ENCODE peak calls at places on chromosomes 4 and X, in six cellular contexts. One of them, this sample, is unnamed.

GRCh38 chrX:43557792-43558191 is 98.3 kb upstream of the MAOA start:
- DNase-seq in naive thymus-derived CD4-positive, alpha-beta T cell: peak
- DNase-seq in B cell: peak
- DNase-seq in activated T-helper 1 cell treated with anti-CD3 and anti-CD28 coated beads, Interleukin-12 subunit alpha, Interleukin-12 subunit beta, Interleukin-2, Interleukin-4 antibody, amounts not matched to agents 30 ng/mL and 10 ng/mL and 1 ng/mL, durations not matched to agents 14 hours and 24 hours and 36 hours: peak
- DNase-seq in activated CD4-positive, alpha-beta T cell treated with anti-CD3 and anti-CD28 coated beads, Interleukin-2, amount 10 ng/mL, durations not matched to agents 7 days and 5 days: peak
- DNase-seq in HCT116: peak
- DNase-seq in this sample: no peak

GRCh38 chrX:9738146-9738545 is 27.5 kb downstream of the GPR143 start:
- DNase-seq in naive thymus-derived CD4-positive, alpha-beta T cell: no peak
- DNase-seq in activated T-helper 1 cell treated with anti-CD3 and anti-CD28 coated beads, Interleukin-12 subunit alpha, Interleukin-12 subunit beta, Interleukin-2, Interleukin-4 antibody, amounts not matched to agents 30 ng/mL and 10 ng/mL and 1 ng/mL, durations not matched to agents 14 hours and 24 hours and 36 hours: no peak
- DNase-seq in activated CD4-positive, alpha-beta T cell treated with anti-CD3 and anti-CD28 coated beads, Interleukin-2, amount 10 ng/mL, durations not matched to agents 7 days and 5 days: no peak
- DNase-seq in HCT116: no peak
- DNase-seq in B cell: no peak
- DNase-seq in this sample: no peak

GRCh38 chrX:56978172-56978571 is 17.2 kb downstream of the SPIN3 start:
- DNase-seq in activated CD4-positive, alpha-beta T cell treated with anti-CD3 and anti-CD28 coated beads, Interleukin-2, amount 10 ng/mL, durations not matched to agents 7 days and 5 days: peak
- DNase-seq in naive thymus-derived CD4-positive, alpha-beta T cell: no peak
- DNase-seq in activated T-helper 1 cell treated with anti-CD3 and anti-CD28 coated beads, Interleukin-12 subunit alpha, Interleukin-12 subunit beta, Interleukin-2, Interleukin-4 antibody, amounts not matched to agents 30 ng/mL and 10 ng/mL and 1 ng/mL, durations not matched to agents 14 hours and 24 hours and 36 hours: peak
- DNase-seq in B cell: peak
- DNase-seq in HCT116: peak
- DNase-seq in this sample: no peak

GRCh38 chrX:69060631-69061408 is 104.4 kb downstream of the PJA1 start:
- DNase-seq in activated CD4-positive, alpha-beta T cell treated with anti-CD3 and anti-CD28 coated beads, Interleukin-2, amount 10 ng/mL, durations not matched to agents 7 days and 5 days: no peak
- DNase-seq in B cell: no peak
- DNase-seq in HCT116: peak
- DNase-seq in naive thymus-derived CD4-positive, alpha-beta T cell: no peak
- DNase-seq in activated T-helper 1 cell treated with anti-CD3 and anti-CD28 coated beads, Interleukin-12 subunit alpha, Interleukin-12 subunit beta, Interleukin-2, Interleukin-4 antibody, amounts not matched to agents 30 ng/mL and 10 ng/mL and 1 ng/mL, durations not matched to agents 14 hours and 24 hours and 36 hours: no peak
- DNase-seq in this sample: no peak

GRCh38 chr4:169341490-169341889 is 70.7 kb upstream of the SH3RF1 start:
- DNase-seq in naive thymus-derived CD4-positive, alpha-beta T cell: no peak
- DNase-seq in activated CD4-positive, alpha-beta T cell treated with anti-CD3 and anti-CD28 coated beads, Interleukin-2, amount 10 ng/mL, durations not matched to agents 7 days and 5 days: no peak
- DNase-seq in HCT116: no peak
- DNase-seq in B cell: no peak
- DNase-seq in activated T-helper 1 cell treated with anti-CD3 and anti-CD28 coated beads, Interleukin-12 subunit alpha, Interleukin-12 subunit beta, Interleukin-2, Interleukin-4 antibody, amounts not matched to agents 30 ng/mL and 10 ng/mL and 1 ng/mL, durations not matched to agents 14 hours and 24 hours and 36 hours: no peak
- DNase-seq in this sample: no peak

GRCh38 chr4:47662975-47663374 is 174.9 kb downstream of the CORIN start:
- DNase-seq in HCT116: peak
- DNase-seq in activated T-helper 1 cell treated with anti-CD3 and anti-CD28 coated beads, Interleukin-12 subunit alpha, Interleukin-12 subunit beta, Interleukin-2, Interleukin-4 antibody, amounts not matched to agents 30 ng/mL and 10 ng/mL and 1 ng/mL, durations not matched to agents 14 hours and 24 hours and 36 hours: no peak
- DNase-seq in naive thymus-derived CD4-positive, alpha-beta T cell: no peak
- DNase-seq in B cell: no peak
- DNase-seq in activated CD4-positive, alpha-beta T cell treated with anti-CD3 and anti-CD28 coated beads, Interleukin-2, amount 10 ng/mL, durations not matched to agents 7 days and 5 days: peak
- DNase-seq in this sample: no peak

GRCh38 chr4:26570596-26570995 is 13.3 kb upstream of the TBC1D19 start:
- DNase-seq in HCT116: no peak
- DNase-seq in activated T-helper 1 cell treated with anti-CD3 and anti-CD28 coated beads, Interleukin-12 subunit alpha, Interleukin-12 subunit beta, Interleukin-2, Interleukin-4 antibody, amounts not matched to agents 30 ng/mL and 10 ng/mL and 1 ng/mL, durations not matched to agents 14 hours and 24 hours and 36 hours: no peak
- DNase-seq in B cell: no peak
- DNase-seq in activated CD4-positive, alpha-beta T cell treated with anti-CD3 and anti-CD28 coated beads, Interleukin-2, amount 10 ng/mL, durations not matched to agents 7 days and 5 days: no peak
- DNase-seq in naive thymus-derived CD4-positive, alpha-beta T cell: no peak
- DNase-seq in this sample: no peak

GRCh38 chr4:128601992-128602695 is 207.4 kb upstream of the JADE1 start:
- DNase-seq in naive thymus-derived CD4-positive, alpha-beta T cell: no peak
- DNase-seq in HCT116: no peak
- DNase-seq in activated T-helper 1 cell treated with anti-CD3 and anti-CD28 coated beads, Interleukin-12 subunit alpha, Interleukin-12 subunit beta, Interleukin-2, Interleukin-4 antibody, amounts not matched to agents 30 ng/mL and 10 ng/mL and 1 ng/mL, durations not matched to agents 14 hours and 24 hours and 36 hours: no peak
- DNase-seq in B cell: no peak
- DNase-seq in activated CD4-positive, alpha-beta T cell treated with anti-CD3 and anti-CD28 coated beads, Interleukin-2, amount 10 ng/mL, durations not matched to agents 7 days and 5 days: no peak
- DNase-seq in this sample: no peak

GRCh38 chr4:188002751-188003150 is 7.2 kb downstream of the ZFP42 start:
- DNase-seq in B cell: no peak
- DNase-seq in activated CD4-positive, alpha-beta T cell treated with anti-CD3 and anti-CD28 coated beads, Interleukin-2, amount 10 ng/mL, durations not matched to agents 7 days and 5 days: no peak
- DNase-seq in HCT116: no peak
- DNase-seq in naive thymus-derived CD4-positive, alpha-beta T cell: no peak
- DNase-seq in activated T-helper 1 cell treated with anti-CD3 and anti-CD28 coated beads, Interleukin-12 subunit alpha, Interleukin-12 subunit beta, Interleukin-2, Interleukin-4 antibody, amounts not matched to agents 30 ng/mL and 10 ng/mL and 1 ng/mL, durations not matched to agents 14 hours and 24 hours and 36 hours: no peak
- DNase-seq in this sample: peak

GRCh38 chr4:8067274-8067936 is 91.2 kb downstream of the ABLIM2 start:
- DNase-seq in activated T-helper 1 cell treated with anti-CD3 and anti-CD28 coated beads, Interleukin-12 subunit alpha, Interleukin-12 subunit beta, Interleukin-2, Interleukin-4 antibody, amounts not matched to agents 30 ng/mL and 10 ng/mL and 1 ng/mL, durations not matched to agents 14 hours and 24 hours and 36 hours: no peak
- DNase-seq in B cell: no peak
- DNase-seq in naive thymus-derived CD4-positive, alpha-beta T cell: no peak
- DNase-seq in HCT116: no peak
- DNase-seq in activated CD4-positive, alpha-beta T cell treated with anti-CD3 and anti-CD28 coated beads, Interleukin-2, amount 10 ng/mL, durations not matched to agents 7 days and 5 days: no peak
- DNase-seq in this sample: no peak

GRCh38 chrX:71492086-71493065 is 40.5 kb upstream of the OGT start:
- DNase-seq in activated T-helper 1 cell treated with anti-CD3 and anti-CD28 coated beads, Interleukin-12 subunit alpha, Interleukin-12 subunit beta, Interleukin-2, Interleukin-4 antibody, amounts not matched to agents 30 ng/mL and 10 ng/mL and 1 ng/mL, durations not matched to agents 14 hours and 24 hours and 36 hours: peak
- DNase-seq in B cell: no peak
- DNase-seq in activated CD4-positive, alpha-beta T cell treated with anti-CD3 and anti-CD28 coated beads, Interleukin-2, amount 10 ng/mL, durations not matched to agents 7 days and 5 days: peak
- DNase-seq in naive thymus-derived CD4-positive, alpha-beta T cell: peak
- DNase-seq in HCT116: no peak
- DNase-seq in this sample: no peak

GRCh38 chr4:174120446-174121142 is 162.9 kb downstream of the FBXO8 start:
- DNase-seq in B cell: no peak
- DNase-seq in naive thymus-derived CD4-positive, alpha-beta T cell: no peak
- DNase-seq in activated T-helper 1 cell treated with anti-CD3 and anti-CD28 coated beads, Interleukin-12 subunit alpha, Interleukin-12 subunit beta, Interleukin-2, Interleukin-4 antibody, amounts not matched to agents 30 ng/mL and 10 ng/mL and 1 ng/mL, durations not matched to agents 14 hours and 24 hours and 36 hours: no peak
- DNase-seq in activated CD4-positive, alpha-beta T cell treated with anti-CD3 and anti-CD28 coated beads, Interleukin-2, amount 10 ng/mL, durations not matched to agents 7 days and 5 days: peak
- DNase-seq in HCT116: peak
- DNase-seq in this sample: peak

GRCh38 chrX:154412468-154412867 is 1.1 kb downstream of the TAFAZZIN start:
- DNase-seq in naive thymus-derived CD4-positive, alpha-beta T cell: no peak
- DNase-seq in activated T-helper 1 cell treated with anti-CD3 and anti-CD28 coated beads, Interleukin-12 subunit alpha, Interleukin-12 subunit beta, Interleukin-2, Interleukin-4 antibody, amounts not matched to agents 30 ng/mL and 10 ng/mL and 1 ng/mL, durations not matched to agents 14 hours and 24 hours and 36 hours: no peak
- DNase-seq in HCT116: no peak
- DNase-seq in B cell: no peak
- DNase-seq in activated CD4-positive, alpha-beta T cell treated with anti-CD3 and anti-CD28 coated beads, Interleukin-2, amount 10 ng/mL, durations not matched to agents 7 days and 5 days: peak
- DNase-seq in this sample: no peak

GRCh38 chrX:69033936-69034335 is 131.3 kb downstream of the PJA1 start:
- DNase-seq in activated T-helper 1 cell treated with anti-CD3 and anti-CD28 coated beads, Interleukin-12 subunit alpha, Interleukin-12 subunit beta, Interleukin-2, Interleukin-4 antibody, amounts not matched to agents 30 ng/mL and 10 ng/mL and 1 ng/mL, durations not matched to agents 14 hours and 24 hours and 36 hours: no peak
- DNase-seq in activated CD4-positive, alpha-beta T cell treated with anti-CD3 and anti-CD28 coated beads, Interleukin-2, amount 10 ng/mL, durations not matched to agents 7 days and 5 days: no peak
- DNase-seq in naive thymus-derived CD4-positive, alpha-beta T cell: no peak
- DNase-seq in B cell: no peak
- DNase-seq in HCT116: no peak
- DNase-seq in this sample: no peak

GRCh38 chr4:41661447-41662076 is 87.0 kb downstream of the PHOX2B start:
- DNase-seq in B cell: no peak
- DNase-seq in naive thymus-derived CD4-positive, alpha-beta T cell: no peak
- DNase-seq in activated T-helper 1 cell treated with anti-CD3 and anti-CD28 coated beads, Interleukin-12 subunit alpha, Interleukin-12 subunit beta, Interleukin-2, Interleukin-4 antibody, amounts not matched to agents 30 ng/mL and 10 ng/mL and 1 ng/mL, durations not matched to agents 14 hours and 24 hours and 36 hours: no peak
- DNase-seq in HCT116: peak
- DNase-seq in activated CD4-positive, alpha-beta T cell treated with anti-CD3 and anti-CD28 coated beads, Interleukin-2, amount 10 ng/mL, durations not matched to agents 7 days and 5 days: peak
- DNase-seq in this sample: peak

GRCh38 chr4:20367446-20367845 is 115.7 kb downstream of the SLIT2 start:
- DNase-seq in HCT116: no peak
- DNase-seq in B cell: no peak
- DNase-seq in activated T-helper 1 cell treated with anti-CD3 and anti-CD28 coated beads, Interleukin-12 subunit alpha, Interleukin-12 subunit beta, Interleukin-2, Interleukin-4 antibody, amounts not matched to agents 30 ng/mL and 10 ng/mL and 1 ng/mL, durations not matched to agents 14 hours and 24 hours and 36 hours: no peak
- DNase-seq in activated CD4-positive, alpha-beta T cell treated with anti-CD3 and anti-CD28 coated beads, Interleukin-2, amount 10 ng/mL, durations not matched to agents 7 days and 5 days: no peak
- DNase-seq in naive thymus-derived CD4-positive, alpha-beta T cell: no peak
- DNase-seq in this sample: no peak

GRCh38 chr4:141047228-141047884 is 85.9 kb downstream of the RNF150 start:
- DNase-seq in activated T-helper 1 cell treated with anti-CD3 and anti-CD28 coated beads, Interleukin-12 subunit alpha, Interleukin-12 subunit beta, Interleukin-2, Interleukin-4 antibody, amounts not matched to agents 30 ng/mL and 10 ng/mL and 1 ng/mL, durations not matched to agents 14 hours and 24 hours and 36 hours: no peak
- DNase-seq in HCT116: no peak
- DNase-seq in activated CD4-positive, alpha-beta T cell treated with anti-CD3 and anti-CD28 coated beads, Interleukin-2, amount 10 ng/mL, durations not matched to agents 7 days and 5 days: no peak
- DNase-seq in B cell: no peak
- DNase-seq in naive thymus-derived CD4-positive, alpha-beta T cell: no peak
- DNase-seq in this sample: no peak

GRCh38 chrX:111164728-111165127 is 68.7 kb downstream of the PAK3 start:
- DNase-seq in naive thymus-derived CD4-positive, alpha-beta T cell: no peak
- DNase-seq in B cell: no peak
- DNase-seq in activated CD4-positive, alpha-beta T cell treated with anti-CD3 and anti-CD28 coated beads, Interleukin-2, amount 10 ng/mL, durations not matched to agents 7 days and 5 days: no peak
- DNase-seq in HCT116: no peak
- DNase-seq in activated T-helper 1 cell treated with anti-CD3 and anti-CD28 coated beads, Interleukin-12 subunit alpha, Interleukin-12 subunit beta, Interleukin-2, Interleukin-4 antibody, amounts not matched to agents 30 ng/mL and 10 ng/mL and 1 ng/mL, durations not matched to agents 14 hours and 24 hours and 36 hours: no peak
- DNase-seq in this sample: no peak

GRCh38 chr4:137705171-137705783 is 173.0 kb upstream of the PCDH18 start:
- DNase-seq in B cell: no peak
- DNase-seq in activated CD4-positive, alpha-beta T cell treated with anti-CD3 and anti-CD28 coated beads, Interleukin-2, amount 10 ng/mL, durations not matched to agents 7 days and 5 days: no peak
- DNase-seq in HCT116: no peak
- DNase-seq in activated T-helper 1 cell treated with anti-CD3 and anti-CD28 coated beads, Interleukin-12 subunit alpha, Interleukin-12 subunit beta, Interleukin-2, Interleukin-4 antibody, amounts not matched to agents 30 ng/mL and 10 ng/mL and 1 ng/mL, durations not matched to agents 14 hours and 24 hours and 36 hours: no peak
- DNase-seq in naive thymus-derived CD4-positive, alpha-beta T cell: no peak
- DNase-seq in this sample: no peak

GRCh38 chr4:2393353-2394270 is 24.8 kb downstream of the ZFYVE28 start:
- DNase-seq in HCT116: no peak
- DNase-seq in B cell: peak
- DNase-seq in activated T-helper 1 cell treated with anti-CD3 and anti-CD28 coated beads, Interleukin-12 subunit alpha, Interleukin-12 subunit beta, Interleukin-2, Interleukin-4 antibody, amounts not matched to agents 30 ng/mL and 10 ng/mL and 1 ng/mL, durations not matched to agents 14 hours and 24 hours and 36 hours: no peak
- DNase-seq in activated CD4-positive, alpha-beta T cell treated with anti-CD3 and anti-CD28 coated beads, Interleukin-2, amount 10 ng/mL, durations not matched to agents 7 days and 5 days: peak
- DNase-seq in naive thymus-derived CD4-positive, alpha-beta T cell: no peak
- DNase-seq in this sample: no peak

GRCh38 chr4:34720563-34720962 is 1523.8 kb downstream of the ARAP2 start:
- DNase-seq in activated T-helper 1 cell treated with anti-CD3 and anti-CD28 coated beads, Interleukin-12 subunit alpha, Interleukin-12 subunit beta, Interleukin-2, Interleukin-4 antibody, amounts not matched to agents 30 ng/mL and 10 ng/mL and 1 ng/mL, durations not matched to agents 14 hours and 24 hours and 36 hours: no peak
- DNase-seq in naive thymus-derived CD4-positive, alpha-beta T cell: no peak
- DNase-seq in B cell: no peak
- DNase-seq in activated CD4-positive, alpha-beta T cell treated with anti-CD3 and anti-CD28 coated beads, Interleukin-2, amount 10 ng/mL, durations not matched to agents 7 days and 5 days: no peak
- DNase-seq in HCT116: peak
- DNase-seq in this sample: no peak

GRCh38 chrX:8273451-8273894 is 102.4 kb upstream of the VCX2 start:
- DNase-seq in activated T-helper 1 cell treated with anti-CD3 and anti-CD28 coated beads, Interleukin-12 subunit alpha, Interleukin-12 subunit beta, Interleukin-2, Interleukin-4 antibody, amounts not matched to agents 30 ng/mL and 10 ng/mL and 1 ng/mL, durations not matched to agents 14 hours and 24 hours and 36 hours: no peak
- DNase-seq in HCT116: no peak
- DNase-seq in B cell: no peak
- DNase-seq in activated CD4-positive, alpha-beta T cell treated with anti-CD3 and anti-CD28 coated beads, Interleukin-2, amount 10 ng/mL, durations not matched to agents 7 days and 5 days: no peak
- DNase-seq in naive thymus-derived CD4-positive, alpha-beta T cell: no peak
- DNase-seq in this sample: no peak

GRCh38 chr4:116516711-116517110 is 568.7 kb downstream of the TRAM1L1 start:
- DNase-seq in HCT116: no peak
- DNase-seq in activated T-helper 1 cell treated with anti-CD3 and anti-CD28 coated beads, Interleukin-12 subunit alpha, Interleukin-12 subunit beta, Interleukin-2, Interleukin-4 antibody, amounts not matched to agents 30 ng/mL and 10 ng/mL and 1 ng/mL, durations not matched to agents 14 hours and 24 hours and 36 hours: no peak
- DNase-seq in B cell: no peak
- DNase-seq in naive thymus-derived CD4-positive, alpha-beta T cell: no peak
- DNase-seq in activated CD4-positive, alpha-beta T cell treated with anti-CD3 and anti-CD28 coated beads, Interleukin-2, amount 10 ng/mL, durations not matched to agents 7 days and 5 days: no peak
- DNase-seq in this sample: no peak

This sample was measured in keratinocyte.